ENCODE peak calls at places on chromosomes 6 and 20, in four cellular contexts. One of them, this sample, is unnamed.

GRCh38 chr6:465531-466348 is 74.2 kb downstream of the IRF4 start:
- DNase-seq in amniotic stem cell: no peak
- DNase-seq in activated CD8-positive, alpha-beta memory T cell treated with anti-CD3 and anti-CD28 coated beads, Interleukin-2, amount 10 ng/mL, durations not matched to agents 7 days and 5 days: no peak
- DNase-seq in T-helper 2 cell: no peak
- DNase-seq in this sample: no peak

GRCh38 chr6:165443462-165443861 is 134.1 kb upstream of the C6orf118 start:
- DNase-seq in amniotic stem cell: no peak
- DNase-seq in activated CD8-positive, alpha-beta memory T cell treated with anti-CD3 and anti-CD28 coated beads, Interleukin-2, amount 10 ng/mL, durations not matched to agents 7 days and 5 days: no peak
- DNase-seq in T-helper 2 cell: no peak
- DNase-seq in this sample: no peak

GRCh38 chr6:16398587-16398986 is 160.2 kb downstream of the GMPR start:
- DNase-seq in activated CD8-positive, alpha-beta memory T cell treated with anti-CD3 and anti-CD28 coated beads, Interleukin-2, amount 10 ng/mL, durations not matched to agents 7 days and 5 days: no peak
- DNase-seq in amniotic stem cell: no peak
- DNase-seq in T-helper 2 cell: no peak
- DNase-seq in this sample: no peak

GRCh38 chr6:19410477-19410876 is 426.7 kb upstream of the ID4 start:
- DNase-seq in T-helper 2 cell: no peak
- DNase-seq in activated CD8-positive, alpha-beta memory T cell treated with anti-CD3 and anti-CD28 coated beads, Interleukin-2, amount 10 ng/mL, durations not matched to agents 7 days and 5 days: no peak
- DNase-seq in amniotic stem cell: peak
- DNase-seq in this sample: peak

GRCh38 chr20:62181808-62182207 is 1.0 kb upstream of the MTG2 start:
- DNase-seq in activated CD8-positive, alpha-beta memory T cell treated with anti-CD3 and anti-CD28 coated beads, Interleukin-2, amount 10 ng/mL, durations not matched to agents 7 days and 5 days: no peak
- DNase-seq in amniotic stem cell: no peak
- DNase-seq in T-helper 2 cell: no peak
- DNase-seq in this sample: no peak

GRCh38 chr6:112365952-112366351 is 18.8 kb downstream of the RFPL4B start:
- DNase-seq in amniotic stem cell: no peak
- DNase-seq in activated CD8-positive, alpha-beta memory T cell treated with anti-CD3 and anti-CD28 coated beads, Interleukin-2, amount 10 ng/mL, durations not matched to agents 7 days and 5 days: no peak
- DNase-seq in T-helper 2 cell: no peak
- DNase-seq in this sample: no peak

GRCh38 chr6:129501401-129502051 is 208.5 kb downstream of the ARHGAP18 start:
- DNase-seq in amniotic stem cell: peak
- DNase-seq in activated CD8-positive, alpha-beta memory T cell treated with anti-CD3 and anti-CD28 coated beads, Interleukin-2, amount 10 ng/mL, durations not matched to agents 7 days and 5 days: no peak
- DNase-seq in T-helper 2 cell: peak
- DNase-seq in this sample: peak

GRCh38 chr20:22523128-22523498 is 61.3 kb downstream of the FOXA2 start:
- DNase-seq in T-helper 2 cell: no peak
- DNase-seq in amniotic stem cell: no peak
- DNase-seq in activated CD8-positive, alpha-beta memory T cell treated with anti-CD3 and anti-CD28 coated beads, Interleukin-2, amount 10 ng/mL, durations not matched to agents 7 days and 5 days: no peak
- DNase-seq in this sample: no peak

GRCh38 chr6:78666764-78667163 is 200.6 kb upstream of the IRAK1BP1 start:
- DNase-seq in amniotic stem cell: no peak
- DNase-seq in activated CD8-positive, alpha-beta memory T cell treated with anti-CD3 and anti-CD28 coated beads, Interleukin-2, amount 10 ng/mL, durations not matched to agents 7 days and 5 days: no peak
- DNase-seq in T-helper 2 cell: no peak
- DNase-seq in this sample: no peak

GRCh38 chr6:82959385-82959941 is 106.2 kb downstream of the UBE3D start:
- DNase-seq in activated CD8-positive, alpha-beta memory T cell treated with anti-CD3 and anti-CD28 coated beads, Interleukin-2, amount 10 ng/mL, durations not matched to agents 7 days and 5 days: no peak
- DNase-seq in amniotic stem cell: no peak
- DNase-seq in T-helper 2 cell: no peak
- DNase-seq in this sample: no peak

GRCh38 chr20:25294459-25295385 is 46.8 kb downstream of the PYGB start:
- DNase-seq in amniotic stem cell: no peak
- DNase-seq in activated CD8-positive, alpha-beta memory T cell treated with anti-CD3 and anti-CD28 coated beads, Interleukin-2, amount 10 ng/mL, durations not matched to agents 7 days and 5 days: peak
- DNase-seq in T-helper 2 cell: peak
- DNase-seq in this sample: no peak

GRCh38 chr20:51305316-51306052 is 237.0 kb downstream of the NFATC2 start:
- DNase-seq in activated CD8-positive, alpha-beta memory T cell treated with anti-CD3 and anti-CD28 coated beads, Interleukin-2, amount 10 ng/mL, durations not matched to agents 7 days and 5 days: no peak
- DNase-seq in amniotic stem cell: no peak
- DNase-seq in T-helper 2 cell: no peak
- DNase-seq in this sample: no peak

GRCh38 chr6:119215885-119216590 is 133.5 kb downstream of the MAN1A1 start:
- DNase-seq in amniotic stem cell: no peak
- DNase-seq in T-helper 2 cell: no peak
- DNase-seq in activated CD8-positive, alpha-beta memory T cell treated with anti-CD3 and anti-CD28 coated beads, Interleukin-2, amount 10 ng/mL, durations not matched to agents 7 days and 5 days: no peak
- DNase-seq in this sample: no peak

GRCh38 chr6:33923857-33924514 is 120.2 kb upstream of the MLN start:
- DNase-seq in amniotic stem cell: no peak
- DNase-seq in T-helper 2 cell: no peak
- DNase-seq in activated CD8-positive, alpha-beta memory T cell treated with anti-CD3 and anti-CD28 coated beads, Interleukin-2, amount 10 ng/mL, durations not matched to agents 7 days and 5 days: peak
- DNase-seq in this sample: no peak